ENCODE peak calls at places on chromosomes 6 and 20, in eight cellular contexts. V is aorta; O is body of pancreas; G is left ventricle myocardium inferior; Y is CD8-positive, alpha-beta memory T cell; M is CD8-positive, alpha-beta T cell; J is PC-9; T is pancreas. E is an unnamed sample.

GRCh38 chr6:144405173-144405572 is 120.0 kb downstream of the UTRN start:
- DNase-seq in V (no peak), O (no peak), G (no peak), Y (no peak), M (no peak), J (no peak), T (no peak), E (no peak)

GRCh38 chr6:53312355-53312754 is 36.4 kb downstream of the ELOVL5 start:
- DNase-seq in V (no peak), O (no peak), G (no peak), Y (no peak), M (no peak), J (no peak), T (no peak), E (no peak)

GRCh38 chr6:169940554-169941290 is 189.3 kb downstream of the ERMARD start:
- DNase-seq in V (no peak), O (no peak), G (no peak), Y (no peak), M (no peak), J (no peak), T (peak), E (no peak)

GRCh38 chr20:44247131-44247571 is at the start of gene GDAP1L1:
- DNase-seq in V (no peak), O (no peak), G (no peak), Y (no peak), M (no peak), J (no peak), T (no peak), E (no peak)

GRCh38 chr6:50976907-50977306 is 158.2 kb downstream of the TFAP2B start:
- DNase-seq in V (no peak), O (no peak), G (no peak), Y (no peak), M (no peak), J (no peak), T (no peak), E (no peak)

GRCh38 chr6:144951730-144952437 is 666.7 kb downstream of the UTRN start:
- DNase-seq in V (no peak), O (no peak), G (no peak), Y (no peak), M (no peak), J (no peak), T (no peak), E (no peak)

GRCh38 chr6:131600696-131601095 is 27.3 kb downstream of the MED23 start:
- DNase-seq in V (no peak), O (no peak), G (no peak), Y (no peak), M (no peak), J (no peak), T (no peak), E (no peak)

GRCh38 chr20:46970937-46971630 is 76.4 kb downstream of the EYA2 start:
- DNase-seq in V (no peak), O (no peak), G (no peak), Y (no peak), M (no peak), J (peak), T (no peak), E (peak)

GRCh38 chr20:57263767-57264150 is 2.7 kb downstream of the BMP7 start:
- DNase-seq in V (no peak), O (no peak), G (no peak), Y (no peak), M (no peak), J (no peak), T (no peak), E (no peak)
- H3K4me3 ChIP-seq in V (no peak), O (no peak), G (no peak), Y (no peak), M (no peak), J (no peak), T (no peak), E (no peak)

GRCh38 chr6:33578588-33579011 is 1.5 kb downstream of the BAK1 start:
- DNase-seq in V (no peak), O (no peak), G (no peak), Y (peak), M (peak), J (no peak), T (no peak), E (no peak)
- H3K27ac ChIP-seq in V (no peak), O (no peak), G (peak), Y (peak), M (peak), J (no peak), T (no peak), E (peak)

DNA sequence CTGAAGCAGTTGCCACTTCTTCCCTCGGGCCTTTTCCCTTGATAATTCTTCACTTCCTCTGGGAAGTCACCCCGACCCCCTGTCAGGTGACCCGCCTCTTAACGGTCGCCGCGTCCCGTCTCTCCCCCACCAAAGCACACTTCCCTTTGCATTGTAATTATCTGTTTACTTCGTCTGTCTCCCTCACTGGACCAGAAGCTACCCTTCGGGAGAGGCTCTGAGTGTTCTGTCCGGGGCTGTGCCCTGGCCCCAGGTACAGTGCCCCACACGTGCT is 771 bp upstream of the SNAI1 start:
- DNase-seq in V (no peak), O (no peak), G (no peak), Y (no peak), M (no peak), J (no peak), T (no peak), E (no peak)
- H3K4me3 ChIP-seq in V (no peak), O (no peak), G (peak), Y (peak), M (peak), J (peak), T (no peak), E (peak)

GRCh38 chr6:140779341-140779740 is 1353.4 kb upstream of the GJE1 start:
- DNase-seq in V (no peak), O (no peak), G (no peak), Y (no peak), M (no peak), J (no peak), T (no peak), E (no peak)

GRCh38 chr6:140782941-140783340 is 1349.8 kb upstream of the GJE1 start:
- DNase-seq in V (no peak), O (no peak), G (no peak), Y (no peak), M (no peak), J (no peak), T (no peak), E (no peak)

GRCh38 chr6:140779991-140780596 is 1352.6 kb upstream of the GJE1 start:
- DNase-seq in V (no peak), O (no peak), G (no peak), Y (no peak), M (no peak), J (no peak), T (no peak), E (no peak)

GRCh38 chr6:140789466-140789865 is 1343.3 kb upstream of the GJE1 start:
- DNase-seq in V (no peak), O (no peak), G (no peak), Y (no peak), M (no peak), J (no peak), T (no peak), E (no peak)

GRCh38 chr6:140784573-140784972 is 1348.2 kb upstream of the GJE1 start:
- DNase-seq in V (no peak), O (no peak), G (no peak), Y (no peak), M (no peak), J (no peak), T (no peak), E (no peak)
- H3K27ac ChIP-seq in V (no peak), O (no peak), G (no peak), Y (no peak), M (no peak), J (no peak), T (no peak), E (no peak)

DNA sequence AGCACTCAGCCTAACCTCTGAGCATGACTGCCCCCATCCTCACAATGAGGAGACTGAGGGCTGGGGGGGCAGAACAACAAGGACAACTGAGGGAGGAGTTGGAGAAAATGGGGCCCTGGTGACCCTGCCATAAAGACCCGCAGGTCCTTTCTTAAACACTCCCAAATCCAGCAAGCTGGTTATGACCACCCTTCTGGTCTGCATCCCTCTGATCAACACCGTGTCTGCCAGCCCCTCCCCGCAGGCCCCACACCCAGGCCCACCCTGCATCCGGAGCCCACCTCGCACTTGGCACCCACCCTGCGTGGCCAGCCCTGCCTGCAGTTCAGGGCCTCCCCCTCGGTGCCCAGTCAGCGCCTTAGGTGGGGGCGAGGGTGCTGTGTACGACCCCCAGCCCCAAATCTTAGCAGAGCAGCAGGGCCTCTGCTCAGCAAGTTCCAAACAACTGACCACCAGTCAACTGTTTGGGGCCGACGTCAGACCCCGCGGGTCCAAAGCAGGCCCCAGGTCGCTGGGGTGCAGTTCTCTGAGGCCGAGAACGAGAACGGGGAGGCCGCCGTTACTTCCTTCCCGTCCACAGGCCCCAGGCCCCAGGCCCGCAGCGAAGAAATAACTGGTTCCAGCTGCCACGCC is 1.2 kb downstream of the ACSS1 start:
- DNase-seq in V (peak), O (no peak), G (peak), Y (no peak), M (no peak), J (no peak), T (peak), E (no peak)
- H3K4me3 ChIP-seq in V (peak), O (peak), G (peak), Y (peak), M (peak), J (peak), T (peak), E (peak)

DNA sequence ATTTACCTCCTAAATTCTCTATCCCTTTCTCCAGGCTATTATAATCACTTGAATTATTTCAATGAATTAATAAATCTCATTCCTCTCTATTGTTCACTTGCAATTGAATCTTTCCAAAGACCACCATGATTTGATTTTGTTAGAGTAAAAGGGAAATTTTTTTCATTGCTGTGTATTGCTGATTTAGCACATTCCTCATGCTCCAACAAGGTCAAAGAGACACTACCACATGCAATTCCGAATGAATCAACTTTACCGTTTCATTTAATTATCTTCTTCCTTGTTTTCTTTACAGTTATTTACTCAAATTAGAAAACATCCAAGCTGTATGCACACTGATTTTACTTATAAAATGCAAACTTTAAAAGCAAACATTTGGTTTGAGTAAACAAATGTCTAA is 999 bp downstream of the KIAA0408 start:
- DNase-seq in V (no peak), O (no peak), G (no peak), Y (no peak), M (no peak), J (no peak), T (no peak), E (no peak)
- H3K27ac ChIP-seq in V (no peak), O (no peak), G (peak), Y (no peak), M (no peak), J (no peak), T (no peak), E (peak)

GRCh38 chr20:19423892-19424620 is 211.6 kb downstream of the SLC24A3 start:
- DNase-seq in V (no peak), O (no peak), G (no peak), Y (no peak), M (no peak), J (no peak), T (no peak), E (no peak)
- H3K4me3 ChIP-seq in V (no peak), O (no peak), G (no peak), Y (no peak), M (no peak), J (no peak), T (no peak), E (no peak)